ENCODE peak calls at places on chromosomes 4 and X, in four cellular contexts. P is H9, N is fibroblast of lung, T is HCT116. B is an unnamed sample.

GRCh38 chr4:61630548-61630947 is 430.4 kb downstream of the ADGRL3 start:
- DNase-seq in P (no peak), N (no peak), T (no peak), B (no peak)

GRCh38 chrX:1249101-1249887 is 19.3 kb upstream of the CSF2RA start:
- DNase-seq in P (peak), N (peak), T (no peak), B (peak)

GRCh38 chr4:155973639-155974475 is 20.2 kb upstream of the CTSO start:
- DNase-seq in P (no peak), N (peak), T (no peak), B (peak)

GRCh38 chr4:35885081-35885480 is 359.2 kb downstream of the ARAP2 start:
- DNase-seq in P (no peak), N (no peak), T (no peak), B (no peak)

GRCh38 chr4:19945501-19945900 is 306.2 kb upstream of the SLIT2 start:
- DNase-seq in P (no peak), N (no peak), T (no peak), B (peak)

GRCh38 chrX:153598541-153599191 is at the start of gene CCNQ:
- DNase-seq in P (peak), N (peak), T (no peak), B (peak)

GRCh38 chr4:182089326-182089725 is 153.9 kb upstream of the TENM3 start:
- DNase-seq in P (no peak), N (no peak), T (peak), B (peak)

GRCh38 chr4:112860731-112861377 is 188.6 kb upstream of the ANK2 start:
- DNase-seq in P (no peak), N (no peak), T (no peak), B (no peak)

GRCh38 chrX:123920065-123920785 is 41.3 kb upstream of the STAG2 start:
- DNase-seq in P (no peak), N (peak), T (no peak), B (peak)

GRCh38 chrX:119391279-119391678 is 7.9 kb upstream of the SLC25A43 start:
- DNase-seq in P (no peak), N (peak), T (peak), B (peak)

GRCh38 chrX:110442631-110443030 is 84.0 kb downstream of the RTL9 start:
- DNase-seq in P (peak), N (peak), T (no peak), B (peak)

GRCh38 chr4:4306920-4307319 is 16.9 kb downstream of the ZBTB49 start:
- DNase-seq in P (peak), N (no peak), T (no peak), B (no peak)

GRCh38 chrX:130771230-130771629 is 131.8 kb downstream of the ENOX2 start:
- DNase-seq in P (no peak), N (peak), T (no peak), B (peak)

GRCh38 chr4:23888421-23889319 is 1.2 kb downstream of the PPARGC1A start:
- DNase-seq in P (no peak), N (peak), T (no peak), B (no peak)

DNA sequence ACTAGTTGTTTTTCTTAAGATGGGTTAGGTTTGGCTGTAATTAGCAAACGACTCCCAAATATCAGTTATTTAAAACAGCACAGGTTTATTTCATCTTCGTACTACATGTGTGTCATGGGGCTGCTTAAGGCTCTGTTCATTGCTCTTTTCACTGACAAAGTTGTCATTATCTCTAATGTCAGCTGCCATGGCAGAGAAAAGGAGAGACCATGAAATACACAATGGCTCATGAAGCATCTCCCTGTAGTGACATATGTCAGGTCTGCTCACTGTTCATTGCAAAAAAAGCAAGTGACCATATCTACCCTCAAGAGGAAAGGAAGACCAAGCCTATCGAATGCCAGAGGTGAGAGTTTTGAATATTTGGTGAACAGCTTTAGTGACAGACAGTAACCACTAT is 52.2 kb upstream of the PCDH7 start:
- DNase-seq in P (no peak), N (no peak), T (no peak), B (no peak)
- H2AFZ ChIP-seq in P (no peak), N (no peak), T (no peak), B (no peak)

GRCh38 chr4:159047478-159048165 is 55.3 kb upstream of the RAPGEF2 start:
- DNase-seq in P (no peak), N (peak), T (no peak), B (no peak)

GRCh38 chr4:159046683-159047082 is 56.2 kb upstream of the RAPGEF2 start:
- DNase-seq in P (no peak), N (no peak), T (no peak), B (no peak)

GRCh38 chr4:159043861-159044260 is 59.0 kb upstream of the RAPGEF2 start:
- DNase-seq in P (no peak), N (no peak), T (no peak), B (no peak)

GRCh38 chr4:159048166-159048886 is 54.6 kb upstream of the RAPGEF2 start:
- DNase-seq in P (peak), N (peak), T (no peak), B (peak)

GRCh38 chr4:159045321-159045720 is 57.6 kb upstream of the RAPGEF2 start:
- DNase-seq in P (no peak), N (no peak), T (no peak), B (no peak)
- H2AFZ ChIP-seq in P (no peak), N (no peak), T (no peak), B (no peak)

GRCh38 chr4:48949518-48950207 is 36.4 kb upstream of the CWH43 start:
- DNase-seq in P (no peak), N (peak), T (no peak), B (peak)
- H2AFZ ChIP-seq in P (no peak), N (no peak), T (no peak), B (peak)

GRCh38 chr4:79048878-79049277 is 109.6 kb upstream of the PAQR3 start:
- DNase-seq in P (no peak), N (no peak), T (no peak), B (no peak)

GRCh38 chr4:79053754-79054153 is 114.5 kb upstream of the PAQR3 start:
- DNase-seq in P (no peak), N (no peak), T (no peak), B (no peak)

GRCh38 chr4:79050521-79050880 is 111.3 kb upstream of the PAQR3 start:
- DNase-seq in P (no peak), N (no peak), T (no peak), B (no peak)

GRCh38 chr4:79046191-79046590 is 107.0 kb upstream of the PAQR3 start:
- DNase-seq in P (no peak), N (no peak), T (no peak), B (no peak)

GRCh38 chr4:79049840-79050520 is 110.7 kb upstream of the PAQR3 start:
- DNase-seq in P (no peak), N (no peak), T (no peak), B (peak)
- H2AFZ ChIP-seq in P (no peak), N (no peak), T (no peak), B (peak)

GRCh38 chrX:46913710-46914109 is 1.5 kb downstream of the JADE3 start:
- DNase-seq in P (no peak), N (peak), T (no peak), B (peak)
- H2AFZ ChIP-seq in P (no peak), N (peak), T (no peak), B (peak)

GRCh38 chr4:10691651-10692050 is 7.1 kb upstream of the CLNK start:
- DNase-seq in P (no peak), N (no peak), T (no peak), B (no peak)
- H2AFZ ChIP-seq in P (no peak), N (no peak), T (no peak), B (no peak)

GRCh38 chr4:16206848-16207247 is 19.4 kb downstream of the TAPT1 start:
- DNase-seq in P (no peak), N (no peak), T (no peak), B (no peak)

GRCh38 chr4:16204505-16204904 is 21.8 kb downstream of the TAPT1 start:
- DNase-seq in P (no peak), N (no peak), T (no peak), B (no peak)

GRCh38 chr4:16206301-16206700 is 20.0 kb downstream of the TAPT1 start:
- DNase-seq in P (no peak), N (no peak), T (no peak), B (no peak)

GRCh38 chr4:16205298-16206164 is 20.7 kb downstream of the TAPT1 start:
- DNase-seq in P (no peak), N (no peak), T (no peak), B (peak)

GRCh38 chr4:16207409-16207808 is 18.9 kb downstream of the TAPT1 start:
- DNase-seq in P (no peak), N (no peak), T (no peak), B (no peak)
- H2AFZ ChIP-seq in P (no peak), N (no peak), T (no peak), B (no peak)

B was measured in PC-3.